ENCODE peak calls at places on chromosomes 5 and 9, in five cellular contexts. G is Right ventricle myocardium superior; Q is activated CD8-positive, alpha-beta T cell treated with anti-CD3 and anti-CD28 coated beads for 36 hours; C is NCI-H2081 treated with DMSO at 0.1 percent for 48 hours; S is iPS DF 19.7. U is an unnamed sample.

GRCh38 chr9:130185494-130186005 is 13.3 kb downstream of the NCS1 start:
- DNase-seq in Q (no peak), G (no peak), S (no peak), C (no peak), U (no peak)

GRCh38 chr9:70421272-70422180 is 7.1 kb upstream of the KLF9 start:
- DNase-seq in Q (peak; percentile 58), G (no peak), S (no peak), C (no peak), U (no peak)

GRCh38 chr9:101400120-101400519 is 1.5 kb downstream of the ZNF189 start:
- DNase-seq in S (no peak), C (no peak), Q (no peak), G (peak; percentile 39), U (no peak)

GRCh38 chr9:89991204-89991790 is 386.5 kb downstream of the GADD45G start:
- DNase-seq in Q (no peak), G (no peak), S (no peak), C (no peak), U (no peak)

GRCh38 chr9:81635526-81636279 is 53.6 kb downstream of the TLE1 start:
- DNase-seq in G (no peak), S (no peak), C (no peak), Q (no peak), U (no peak)

GRCh38 chr5:21880164-21880563 is 973.0 kb downstream of the CDH12 start:
- DNase-seq in C (no peak), Q (no peak), G (no peak), S (no peak), U (no peak)

GRCh38 chr5:130324953-130325671 is 420.8 kb downstream of the CHSY3 start:
- DNase-seq in Q (no peak), G (no peak), C (no peak), S (no peak), U (no peak)

GRCh38 chr5:137619191-137619870 is 116.6 kb downstream of the KLHL3 start:
- DNase-seq in Q (no peak), S (no peak), G (peak; percentile 87), C (no peak), U (peak; percentile 42)

GRCh38 chr5:109062669-109063068 is 315.0 kb downstream of the FER start:
- DNase-seq in G (no peak), S (no peak), Q (no peak), C (no peak), U (no peak)

GRCh38 chr5:180455872-180456271 is 38.3 kb upstream of the CNOT6 start:
- DNase-seq in Q (no peak), S (no peak), G (no peak), C (no peak), U (no peak)

GRCh38 chr5:115735108-115735998 is 81.1 kb downstream of the CDO1 start:
- DNase-seq in Q (no peak), G (peak; percentile 42), S (no peak), C (no peak), U (no peak)

GRCh38 chr5:152086668-152087067 is 162.0 kb upstream of the GLRA1 start:
- DNase-seq in G (no peak), Q (no peak), S (no peak), C (no peak), U (no peak)

GRCh38 chr5:180910182-180910581 is 11.2 kb downstream of the BTNL8 start:
- DNase-seq in Q (no peak), G (no peak), C (no peak), S (no peak), U (no peak)

GRCh38 chr5:75681125-75681830 is 36.0 kb downstream of the POC5 start:
- DNase-seq in S (no peak), Q (no peak), C (no peak), G (no peak), U (no peak)

GRCh38 chr9:32828861-32829260 is 45.5 kb downstream of the TMEM215 start:
- DNase-seq in S (no peak), Q (no peak), C (no peak), G (no peak), U (no peak)

U was measured in MG63.